ENCODE peak calls at places on chromosomes 3 and 15, in ten cellular contexts. T is NCI-H2029 treated with DMSO at 0.1 percent for 48 hours; W is activated naive CD4-positive, alpha-beta T cell; P is stimulated activated CD8-positive, alpha-beta memory T cell treated with anti-CD3 and anti-CD28 coated beads, Interleukin-7, amount 100 ng/mL, for 48 hours; L is T1000; X is NCI-H1092 treated with DMSO at 0.1 percent for 48 hours; V is omental fat pad; M is progenitor cell of endocrine pancreas; E is non-pigmented ciliary epithelial cell; D is uterus. F is an unnamed sample.

GRCh38 chr15:99435138-99435695 is 130.6 kb upstream of the MEF2A start:
- DNase-seq in T (no peak), W (no peak), P (no peak), L (no peak), X (peak), V (peak), M (no peak), E (no peak), D (peak), F (peak)

GRCh38 chr3:100023150-100023549 is 91.2 kb downstream of the FILIP1L start:
- DNase-seq in T (peak), W (no peak), P (no peak), L (no peak), X (peak), V (no peak), M (no peak), E (no peak), D (no peak), F (peak)

GRCh38 chr3:12194209-12194608 is 35.5 kb upstream of the TIMP4 start:
- DNase-seq in T (no peak), W (no peak), P (no peak), L (no peak), X (no peak), V (no peak), M (no peak), E (peak), D (no peak), F (no peak)

GRCh38 chr3:25889132-25889917 is 99.4 kb downstream of the OXSM start:
- DNase-seq in T (no peak), W (no peak), P (no peak), L (no peak), X (no peak), V (no peak), M (no peak), E (no peak), D (no peak), F (no peak)

GRCh38 chr3:194769020-194769643 is 83.4 kb downstream of the FAM43A start:
- DNase-seq in T (peak), W (peak), P (peak), L (no peak), X (peak), V (peak), M (peak), E (peak), D (peak), F (peak)

GRCh38 chr15:63277044-63277892 is at the start of gene APH1B:
- DNase-seq in T (peak), W (peak), P (peak), L (peak), X (peak), V (peak), M (peak), E (no peak), D (peak), F (peak)

GRCh38 chr3:43497905-43498365 is 123.9 kb downstream of the ANO10 start:
- DNase-seq in T (no peak), W (no peak), P (no peak), L (no peak), X (no peak), V (no peak), M (no peak), E (no peak), D (no peak), F (no peak)

GRCh38 chr3:99474776-99475175 is 163.6 kb upstream of the COL8A1 start:
- DNase-seq in T (no peak), W (no peak), P (no peak), L (no peak), X (no peak), V (no peak), M (no peak), E (no peak), D (no peak), F (no peak)

GRCh38 chr3:184085389-184085852 is 11.4 kb upstream of the HTR3E start:
- DNase-seq in T (no peak), W (no peak), P (no peak), L (no peak), X (no peak), V (no peak), M (no peak), E (no peak), D (no peak), F (no peak)

GRCh38 chr3:133547432-133548041 is 25.9 kb upstream of the CDV3 start:
- DNase-seq in T (peak), W (no peak), P (no peak), L (no peak), X (no peak), V (no peak), M (no peak), E (peak), D (peak), F (no peak)

GRCh38 chr3:38117748-38118420 is 19.0 kb downstream of the ACAA1 start:
- DNase-seq in T (peak), W (peak), P (peak), L (no peak), X (peak), V (peak), M (peak), E (no peak), D (peak), F (no peak)

GRCh38 chr3:187011915-187012314 is 81.6 kb downstream of the ST6GAL1 start:
- DNase-seq in T (peak), W (no peak), P (no peak), L (no peak), X (peak), V (no peak), M (no peak), E (no peak), D (no peak), F (no peak)

GRCh38 chr3:60580826-60581225 is 670.4 kb downstream of the FHIT start:
- DNase-seq in T (no peak), W (no peak), P (no peak), L (no peak), X (no peak), V (no peak), M (no peak), E (no peak), D (no peak), F (no peak)

F was measured in NCI-H774.